ENCODE peak calls at places on chromosomes 13 and 19, in four cellular contexts. One of them, this sample, is unnamed.

GRCh38 chr19:41910240-41910991 is 17.8 kb downstream of the ERFL start:
- DNase-seq in cardiac fibroblast: no peak
- DNase-seq in AG09309: no peak
- DNase-seq in lower lobe of right lung: no peak
- DNase-seq in this sample: no peak

GRCh38 chr19:3398114-3398899 is 31.9 kb downstream of the NFIC start:
- DNase-seq in cardiac fibroblast: no peak
- DNase-seq in AG09309: no peak
- DNase-seq in lower lobe of right lung: peak
- DNase-seq in this sample: peak

GRCh38 chr13:98405107-98405571 is 171.8 kb downstream of the STK24 start:
- DNase-seq in cardiac fibroblast: no peak
- DNase-seq in AG09309: no peak
- DNase-seq in lower lobe of right lung: no peak
- DNase-seq in this sample: peak

GRCh38 chr19:30535011-30535410 is 162.8 kb downstream of the ZNF536 start:
- DNase-seq in cardiac fibroblast: no peak
- DNase-seq in AG09309: no peak
- DNase-seq in lower lobe of right lung: no peak
- DNase-seq in this sample: no peak

GRCh38 chr19:2079076-2079864 is 16.9 kb downstream of the MOB3A start:
- DNase-seq in cardiac fibroblast: no peak
- DNase-seq in AG09309: no peak
- DNase-seq in lower lobe of right lung: no peak
- DNase-seq in this sample: no peak

GRCh38 chr19:33394006-33394722 is 20.7 kb downstream of the CEBPG start:
- DNase-seq in cardiac fibroblast: peak
- DNase-seq in AG09309: peak
- DNase-seq in lower lobe of right lung: peak
- DNase-seq in this sample: peak

GRCh38 chr19:31548941-31549340 is 199.7 kb upstream of the TSHZ3 start:
- DNase-seq in cardiac fibroblast: peak
- DNase-seq in AG09309: no peak
- DNase-seq in lower lobe of right lung: no peak
- DNase-seq in this sample: peak

GRCh38 chr13:110499621-110500281 is 61.8 kb downstream of the RAB20 start:
- DNase-seq in cardiac fibroblast: peak
- DNase-seq in AG09309: peak
- DNase-seq in lower lobe of right lung: no peak
- DNase-seq in this sample: no peak

GRCh38 chr19:57664269-57665127 is 4.2 kb upstream of the ZSCAN4 start:
- DNase-seq in cardiac fibroblast: peak
- DNase-seq in AG09309: no peak
- DNase-seq in lower lobe of right lung: peak
- DNase-seq in this sample: peak

GRCh38 chr19:13784731-13785452 is 10.4 kb upstream of the ZSWIM4 start:
- DNase-seq in cardiac fibroblast: peak
- DNase-seq in AG09309: no peak
- DNase-seq in lower lobe of right lung: peak
- DNase-seq in this sample: peak

GRCh38 chr13:27274631-27275030 is 4.0 kb downstream of the RASL11A start:
- DNase-seq in cardiac fibroblast: no peak
- DNase-seq in AG09309: no peak
- DNase-seq in lower lobe of right lung: no peak
- DNase-seq in this sample: no peak

GRCh38 chr19:31693131-31693700 is 344.0 kb upstream of the TSHZ3 start:
- DNase-seq in cardiac fibroblast: no peak
- DNase-seq in AG09309: no peak
- DNase-seq in lower lobe of right lung: no peak
- DNase-seq in this sample: no peak

GRCh38 chr13:90867336-90867683 is 480.2 kb upstream of the MIR17HG start:
- DNase-seq in cardiac fibroblast: peak
- DNase-seq in AG09309: peak
- DNase-seq in lower lobe of right lung: peak
- DNase-seq in this sample: peak

GRCh38 chr13:81409284-81409683 is 1068.4 kb upstream of the SPRY2 start:
- DNase-seq in cardiac fibroblast: no peak
- DNase-seq in AG09309: no peak
- DNase-seq in lower lobe of right lung: no peak
- DNase-seq in this sample: no peak

GRCh38 chr19:34316741-34317241 is 48.2 kb upstream of the GPI start:
- DNase-seq in cardiac fibroblast: peak
- DNase-seq in AG09309: no peak
- DNase-seq in lower lobe of right lung: no peak
- DNase-seq in this sample: no peak

GRCh38 chr13:24148414-24149305 is 11.9 kb upstream of the SPATA13 start:
- DNase-seq in cardiac fibroblast: peak
- DNase-seq in AG09309: peak
- DNase-seq in lower lobe of right lung: peak
- DNase-seq in this sample: peak

GRCh38 chr19:40703029-40703755 is 12.7 kb upstream of the NUMBL start:
- DNase-seq in cardiac fibroblast: no peak
- DNase-seq in AG09309: no peak
- DNase-seq in lower lobe of right lung: no peak
- DNase-seq in this sample: no peak

GRCh38 chr19:45156751-45157150 is 4.0 kb downstream of the NKPD1 start:
- DNase-seq in cardiac fibroblast: no peak
- DNase-seq in AG09309: no peak
- DNase-seq in lower lobe of right lung: no peak
- DNase-seq in this sample: no peak

GRCh38 chr19:53102701-53103140 is 501 bp downstream of the ZNF160 start:
- DNase-seq in cardiac fibroblast: peak
- DNase-seq in AG09309: no peak
- DNase-seq in lower lobe of right lung: peak
- DNase-seq in this sample: peak

GRCh38 chr19:33868821-33869412 is 72.2 kb downstream of the KCTD15 start:
- DNase-seq in cardiac fibroblast: peak
- DNase-seq in AG09309: peak
- DNase-seq in lower lobe of right lung: no peak
- DNase-seq in this sample: peak

GRCh38 chr13:81987677-81988357 is 1646.9 kb upstream of the SPRY2 start:
- DNase-seq in cardiac fibroblast: no peak
- DNase-seq in AG09309: no peak
- DNase-seq in lower lobe of right lung: no peak
- DNase-seq in this sample: no peak

GRCh38 chr19:1308718-1309117 is 23.0 kb downstream of the EFNA2 start:
- DNase-seq in cardiac fibroblast: no peak
- DNase-seq in AG09309: no peak
- DNase-seq in lower lobe of right lung: no peak
- DNase-seq in this sample: no peak

GRCh38 chr13:46831588-46832194 is 34.7 kb upstream of the ESD start:
- DNase-seq in cardiac fibroblast: peak
- DNase-seq in AG09309: peak
- DNase-seq in lower lobe of right lung: no peak
- DNase-seq in this sample: peak
- TF ChIP-seq CTCF in cardiac fibroblast: peak
- TF ChIP-seq CTCF in AG09309: peak
- TF ChIP-seq CTCF in lower lobe of right lung: peak
- TF ChIP-seq CTCF in this sample: peak

GRCh38 chr19:7916137-7916907 is 1.7 kb downstream of the TGFBR3L start:
- DNase-seq in cardiac fibroblast: peak
- DNase-seq in AG09309: no peak
- DNase-seq in lower lobe of right lung: peak
- DNase-seq in this sample: no peak
- H3K4me3 ChIP-seq in cardiac fibroblast: peak
- H3K4me3 ChIP-seq in AG09309: peak
- H3K4me3 ChIP-seq in lower lobe of right lung: peak
- H3K4me3 ChIP-seq in this sample: peak

DNA sequence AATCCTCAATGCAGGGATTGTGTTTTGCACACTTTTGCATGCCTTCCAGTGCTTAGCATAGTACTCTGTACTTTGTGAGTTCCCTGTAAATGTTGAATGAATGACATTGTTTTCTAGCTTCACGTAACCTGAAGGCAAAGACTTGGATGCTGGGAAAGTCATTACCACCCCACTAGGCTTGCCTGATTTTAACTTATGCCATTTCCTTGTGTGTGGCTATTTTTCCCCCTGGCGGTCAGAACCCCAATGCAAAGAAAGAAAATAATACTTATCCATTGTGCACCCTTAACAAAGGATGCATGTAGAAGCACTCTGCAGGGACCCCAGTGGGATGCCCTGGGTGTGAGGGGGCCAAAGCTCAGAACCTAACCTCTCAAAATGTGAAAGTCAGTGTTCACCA is 1.2 kb upstream of the ENOX1 start:
- DNase-seq in cardiac fibroblast: peak
- DNase-seq in AG09309: no peak
- DNase-seq in lower lobe of right lung: no peak
- DNase-seq in this sample: peak
- TF ChIP-seq CTCF in cardiac fibroblast: peak
- TF ChIP-seq CTCF in AG09309: peak
- TF ChIP-seq CTCF in lower lobe of right lung: peak
- TF ChIP-seq CTCF in this sample: peak

DNA sequence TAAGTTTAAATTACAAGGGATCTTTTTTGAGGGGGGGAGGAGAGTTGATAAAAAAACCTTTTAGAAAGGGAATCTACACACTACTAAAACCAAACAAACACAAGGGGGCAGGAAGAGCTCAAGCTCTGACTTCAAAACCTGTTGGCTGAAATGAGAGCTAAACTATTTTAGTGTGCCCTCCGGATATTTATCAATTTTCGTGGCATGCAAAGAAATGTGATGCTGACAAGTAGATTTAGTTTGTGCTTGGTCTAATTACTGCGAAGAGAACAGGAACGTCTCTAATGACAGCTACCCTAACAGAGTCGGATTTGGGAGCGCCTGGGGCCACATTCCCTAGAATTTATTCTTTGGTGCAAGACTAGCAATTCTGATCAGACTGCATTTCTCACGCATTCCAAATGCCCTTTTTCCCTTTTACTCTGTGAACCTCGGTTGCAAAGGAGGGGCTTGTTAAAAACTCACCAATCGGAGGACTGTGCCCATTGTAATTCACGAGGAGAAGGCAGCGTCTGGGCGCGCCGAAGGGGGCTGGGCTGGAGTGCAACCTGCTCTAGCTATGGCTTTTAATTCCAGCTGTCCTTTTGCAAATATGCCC is 804 bp upstream of the FREM2 start:
- DNase-seq in cardiac fibroblast: peak
- DNase-seq in AG09309: no peak
- DNase-seq in lower lobe of right lung: no peak
- DNase-seq in this sample: no peak
- H3K4me3 ChIP-seq in cardiac fibroblast: no peak
- H3K4me3 ChIP-seq in AG09309: no peak
- H3K4me3 ChIP-seq in lower lobe of right lung: peak
- H3K4me3 ChIP-seq in this sample: no peak

GRCh38 chr13:112062619-112063308 is 4.2 kb upstream of the SOX1 start:
- DNase-seq in cardiac fibroblast: no peak
- DNase-seq in AG09309: no peak
- DNase-seq in lower lobe of right lung: no peak
- DNase-seq in this sample: no peak
- TF ChIP-seq CTCF in cardiac fibroblast: no peak
- TF ChIP-seq CTCF in AG09309: no peak
- TF ChIP-seq CTCF in lower lobe of right lung: no peak
- TF ChIP-seq CTCF in this sample: no peak

GRCh38 chr19:48796468-48797083 is 14.3 kb downstream of the BCAT2 start:
- DNase-seq in cardiac fibroblast: no peak
- DNase-seq in AG09309: no peak
- DNase-seq in lower lobe of right lung: no peak
- DNase-seq in this sample: no peak

GRCh38 chr19:48794291-48794690 is 16.5 kb downstream of the BCAT2 start:
- DNase-seq in cardiac fibroblast: no peak
- DNase-seq in AG09309: no peak
- DNase-seq in lower lobe of right lung: no peak
- DNase-seq in this sample: no peak

GRCh38 chr19:48795855-48796142 is 15.0 kb downstream of the BCAT2 start:
- DNase-seq in cardiac fibroblast: no peak
- DNase-seq in AG09309: no peak
- DNase-seq in lower lobe of right lung: no peak
- DNase-seq in this sample: no peak

GRCh38 chr19:48797103-48797502 is 13.7 kb downstream of the BCAT2 start:
- DNase-seq in cardiac fibroblast: no peak
- DNase-seq in AG09309: no peak
- DNase-seq in lower lobe of right lung: no peak
- DNase-seq in this sample: no peak

GRCh38 chr19:48795055-48795854 is 15.6 kb downstream of the BCAT2 start:
- DNase-seq in cardiac fibroblast: peak
- DNase-seq in AG09309: peak
- DNase-seq in lower lobe of right lung: peak
- DNase-seq in this sample: peak
- H3K4me3 ChIP-seq in cardiac fibroblast: peak
- H3K4me3 ChIP-seq in AG09309: peak
- H3K4me3 ChIP-seq in lower lobe of right lung: peak
- H3K4me3 ChIP-seq in this sample: peak

GRCh38 chr13:33865945-33866344 is 48.0 kb downstream of the RFC3 start:
- DNase-seq in cardiac fibroblast: no peak
- DNase-seq in AG09309: no peak
- DNase-seq in lower lobe of right lung: no peak
- DNase-seq in this sample: no peak

GRCh38 chr13:33868343-33868994 is 50.5 kb downstream of the RFC3 start:
- DNase-seq in cardiac fibroblast: no peak
- DNase-seq in AG09309: no peak
- DNase-seq in lower lobe of right lung: no peak
- DNase-seq in this sample: no peak

GRCh38 chr13:33870046-33870668 is 52.2 kb downstream of the RFC3 start:
- DNase-seq in cardiac fibroblast: no peak
- DNase-seq in AG09309: no peak
- DNase-seq in lower lobe of right lung: no peak
- DNase-seq in this sample: no peak

GRCh38 chr13:33869005-33869404 is 51.1 kb downstream of the RFC3 start:
- DNase-seq in cardiac fibroblast: no peak
- DNase-seq in AG09309: no peak
- DNase-seq in lower lobe of right lung: no peak
- DNase-seq in this sample: no peak

DNA sequence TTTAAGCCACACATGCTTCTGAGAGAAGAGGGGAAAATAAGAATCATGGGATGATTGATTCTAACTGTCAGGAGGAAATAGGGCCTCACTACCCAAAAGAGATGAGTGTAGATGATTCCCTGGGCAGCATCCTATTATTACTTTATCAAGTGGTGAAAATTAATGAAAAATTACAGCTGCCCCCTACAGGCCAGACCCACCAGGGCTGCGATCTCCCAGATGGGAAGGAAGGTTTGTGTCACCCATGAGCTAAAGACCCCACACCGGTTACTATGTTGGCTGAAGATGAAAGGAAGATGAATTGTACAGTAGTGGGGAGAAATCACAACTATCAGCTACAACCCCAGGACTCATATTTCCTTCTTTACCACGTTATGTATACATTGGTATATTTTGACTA is 49.5 kb downstream of the RFC3 start:
- DNase-seq in cardiac fibroblast: no peak
- DNase-seq in AG09309: no peak
- DNase-seq in lower lobe of right lung: no peak
- DNase-seq in this sample: no peak
- TF ChIP-seq CTCF in cardiac fibroblast: no peak
- TF ChIP-seq CTCF in AG09309: no peak
- TF ChIP-seq CTCF in lower lobe of right lung: no peak
- TF ChIP-seq CTCF in this sample: no peak

This sample was measured in fibroblast of the aortic adventitia.